ENCODE peak calls at places on chromosomes 11 and 22, in five cellular contexts. V, O, S, K and M are unnamed samples.

GRCh38 chr11:115301029-115301428 is 203.2 kb downstream of the CADM1 start:
- DNase-seq in V (no peak), O (peak; percentile 84), S (no peak), K (no peak), M (no peak)

GRCh38 chr22:29380032-29380781 is 8.2 kb downstream of the AP1B1 start:
- DNase-seq in V (no peak), O (no peak), S (peak; percentile 74), K (no peak), M (no peak)

GRCh38 chr11:76781861-76782500 is 1.2 kb upstream of the TSKU start:
- DNase-seq in V (no peak), O (no peak), S (no peak), K (no peak), M (no peak)

GRCh38 chr11:22392561-22392960 is 54.4 kb downstream of the SLC17A6 start:
- DNase-seq in V (no peak), O (no peak), S (no peak), K (no peak), M (no peak)

GRCh38 chr22:36233796-36234195 is 5.5 kb downstream of the APOL2 start:
- DNase-seq in V (no peak), O (no peak), S (no peak), K (no peak), M (no peak)

GRCh38 chr11:88454881-88455280 is 117.3 kb upstream of the CTSC start:
- DNase-seq in V (no peak), O (peak; percentile 20), S (no peak), K (no peak), M (no peak)

GRCh38 chr11:87290304-87290922 is 252.7 kb downstream of the TMEM135 start:
- DNase-seq in V (no peak), O (peak; percentile 45), S (peak; percentile 63), K (peak; percentile 76), M (no peak)

GRCh38 chr11:113552271-113552670 is 77.1 kb upstream of the DRD2 start:
- DNase-seq in V (no peak), O (no peak), S (no peak), K (no peak), M (no peak)

GRCh38 chr11:13963169-13963948 is 836 bp downstream of the SPON1 start:
- DNase-seq in V (peak; percentile 33), O (peak; percentile 20), S (no peak), K (peak; percentile 64), M (peak; percentile 83)

GRCh38 chr11:115581871-115582639 is 77.8 kb upstream of the CADM1 start:
- DNase-seq in V (no peak), O (peak; percentile 37), S (no peak), K (peak; percentile 72), M (no peak)

GRCh38 chr11:123560001-123560400 is 94.4 kb downstream of the SCN3B start:
- DNase-seq in V (peak; percentile 71), O (peak; percentile 83), S (no peak), K (no peak), M (no peak)

GRCh38 chr11:16958833-16959232 is 55.4 kb downstream of the PLEKHA7 start:
- DNase-seq in V (no peak), O (no peak), S (no peak), K (no peak), M (no peak)

GRCh38 chr22:33869946-33870345 is 50.3 kb downstream of the LARGE1 start:
- DNase-seq in V (no peak), O (no peak), S (no peak), K (no peak), M (no peak)

GRCh38 chr11:20161230-20161918 is 1.1 kb upstream of the DBX1 start:
- DNase-seq in V (no peak), O (peak; percentile 3), S (no peak), K (no peak), M (no peak)

GRCh38 chr11:125262825-125263218 is 98.3 kb downstream of the PKNOX2 start:
- DNase-seq in V (peak; percentile 28), O (no peak), S (no peak), K (no peak), M (peak; percentile 87)

GRCh38 chr11:126140932-126141291 is 70.5 kb downstream of the RPUSD4 start:
- DNase-seq in V (peak; percentile 83), O (peak; percentile 80), S (no peak), K (no peak), M (no peak)

GRCh38 chr11:74055938-74056337 is 47.1 kb upstream of the UCP3 start:
- DNase-seq in V (no peak), O (peak; percentile 79), S (peak; percentile 84), K (no peak), M (no peak)

GRCh38 chr22:39097098-39098020 is at the start of gene APOBEC3H:
- DNase-seq in V (peak; percentile 57), O (peak; percentile 8), S (peak; percentile 70), K (no peak), M (no peak)

GRCh38 chr11:72739240-72740059 is 12.8 kb downstream of the ARAP1 start:
- DNase-seq in V (no peak), O (no peak), S (no peak), K (no peak), M (no peak)

GRCh38 chr22:37051629-37052385 is at the start of gene KCTD17:
- DNase-seq in V (peak; percentile 65), O (peak; percentile 68), S (no peak), K (peak; percentile 84), M (peak; percentile 90)

GRCh38 chr22:31243339-31244043 is 31.4 kb downstream of the LIMK2 start:
- DNase-seq in V (no peak), O (peak; percentile 85), S (peak; percentile 93), K (peak; percentile 55), M (no peak)

GRCh38 chr11:81744336-81745116 is 989.1 kb downstream of the FAM181B start:
- DNase-seq in V (no peak), O (no peak), S (no peak), K (no peak), M (no peak)
- TF ChIP-seq CTCF in V (no peak), O (no peak), S (no peak), K (no peak), M (no peak)

GRCh38 chr22:44362249-44363040 is 49.7 kb upstream of the SHISAL1 start:
- DNase-seq in V (no peak), O (no peak), S (no peak), K (no peak), M (no peak)

GRCh38 chr22:44359496-44360110 is 46.9 kb upstream of the SHISAL1 start:
- DNase-seq in V (no peak), O (no peak), S (no peak), K (no peak), M (no peak)

GRCh38 chr22:44361391-44362126 is 48.8 kb upstream of the SHISAL1 start:
- DNase-seq in V (no peak), O (no peak), S (peak; percentile 99), K (no peak), M (no peak)

GRCh38 chr22:44360306-44360685 is 47.5 kb upstream of the SHISAL1 start:
- DNase-seq in V (no peak), O (no peak), S (no peak), K (no peak), M (no peak)

DNA sequence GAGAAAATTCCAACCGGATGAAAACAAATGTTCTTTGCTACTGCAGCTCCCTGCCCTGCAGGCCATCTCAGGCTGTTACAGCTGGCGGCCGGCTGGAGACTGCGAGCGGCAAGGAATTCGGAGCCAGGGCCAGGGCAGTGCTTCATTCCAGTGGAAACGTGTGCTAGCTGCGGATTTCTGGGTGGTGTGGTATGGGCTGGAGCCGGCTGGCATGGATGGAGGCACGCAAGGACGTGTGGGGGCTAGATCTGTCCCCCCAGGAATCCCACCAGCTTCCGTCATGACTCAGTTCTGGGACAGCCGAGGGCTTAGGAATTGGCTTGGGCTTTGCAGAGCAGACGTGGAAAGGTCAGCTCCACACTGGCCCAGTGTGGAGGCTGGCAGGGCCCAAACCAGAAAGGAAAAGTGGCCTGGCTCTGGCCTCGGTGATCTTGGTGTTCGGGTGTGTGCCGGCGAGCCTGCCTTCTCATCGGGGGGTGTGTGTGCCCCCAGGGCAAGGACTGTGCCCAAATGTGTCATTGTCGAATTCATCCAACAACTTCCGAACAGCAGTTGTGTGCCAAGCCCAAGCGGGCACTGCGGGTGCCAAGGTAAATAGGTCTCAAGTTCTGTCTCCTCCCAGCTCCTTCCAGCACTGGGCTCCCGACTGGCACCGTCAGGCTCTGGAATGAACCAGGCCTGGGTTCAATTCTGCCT is 48.1 kb upstream of the SHISAL1 start:
- DNase-seq in V (no peak), O (peak; percentile 93), S (peak; percentile 95), K (no peak), M (peak; percentile 93)
- TF ChIP-seq CTCF in V (no peak), O (peak; percentile 15), S (peak; percentile 45), K (no peak), M (peak; percentile 41)

GRCh38 chr11:46305295-46305694 is 27.8 kb downstream of the CREB3L1 start:
- DNase-seq in V (no peak), O (no peak), S (peak; percentile 47), K (no peak), M (no peak)
- TF ChIP-seq CTCF in V (no peak), O (no peak), S (peak; percentile 41), K (no peak), M (no peak)

GRCh38 chr11:128036006-128036405 is 551.4 kb downstream of the ETS1 start:
- DNase-seq in V (no peak), O (no peak), S (no peak), K (no peak), M (no peak)

GRCh38 chr11:128040603-128041002 is 546.8 kb downstream of the ETS1 start:
- DNase-seq in V (no peak), O (peak; percentile 28), S (no peak), K (no peak), M (no peak)

GRCh38 chr11:128042290-128042751 is 545.0 kb downstream of the ETS1 start:
- DNase-seq in V (no peak), O (peak; percentile 24), S (no peak), K (no peak), M (no peak)

GRCh38 chr11:128036556-128037093 is 550.7 kb downstream of the ETS1 start:
- DNase-seq in V (no peak), O (peak; percentile 41), S (no peak), K (no peak), M (no peak)

DNA sequence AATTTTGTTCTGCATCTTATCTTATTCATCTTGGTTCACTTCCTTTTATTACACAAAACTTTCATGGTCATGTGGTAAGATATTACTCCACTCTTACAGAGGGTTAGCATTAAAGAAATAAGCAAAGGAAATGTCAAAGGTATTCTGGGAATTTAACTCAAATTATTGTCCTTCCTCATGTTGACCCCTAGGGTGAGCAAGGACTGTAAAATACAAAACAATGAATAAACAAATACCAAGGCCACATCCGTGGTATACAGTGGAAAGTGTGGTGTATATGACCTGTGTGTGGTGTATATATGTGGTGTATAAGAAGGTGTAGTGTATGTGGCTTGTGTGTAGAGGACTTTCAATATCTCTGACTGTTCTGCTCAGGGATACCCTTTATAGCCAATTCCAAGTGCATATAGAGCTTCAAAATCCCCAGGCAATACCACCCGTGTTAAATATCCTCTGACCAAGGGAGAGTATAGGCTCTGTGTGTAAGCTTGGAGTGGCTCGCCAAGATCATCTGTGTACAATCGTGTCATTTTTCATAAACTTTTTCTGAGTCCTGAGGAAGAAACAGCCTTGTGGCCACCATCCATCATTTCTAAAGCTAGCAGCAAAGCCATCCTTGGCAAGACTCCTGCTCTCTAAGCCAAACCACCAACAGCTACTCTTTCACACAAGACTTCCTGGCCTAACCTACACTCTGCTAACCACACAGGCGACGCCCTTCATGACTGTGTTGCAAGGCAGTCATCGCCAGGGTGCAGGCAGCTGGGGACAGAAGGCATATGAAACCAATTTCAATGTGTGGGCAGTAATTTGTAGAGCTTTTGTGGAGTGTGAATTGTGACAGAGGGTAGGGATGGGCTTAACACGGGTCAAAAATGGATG is 548.0 kb downstream of the ETS1 start:
- DNase-seq in V (no peak), O (peak; percentile 98), S (no peak), K (no peak), M (no peak)
- TF ChIP-seq CTCF in V (no peak), O (no peak), S (no peak), K (no peak), M (no peak)